ENCODE peak calls at places on chromosome 4, in ten cellular contexts. Q is NCI-H1105; F is breast epithelium; C is NCI-H2029 treated with DMSO at 0.1 percent for 48 hours; H is central memory CD4-positive, alpha-beta T cell; Y is AG10803; S is EL; X is progenitor cell of endocrine pancreas; N is activated gamma-delta T cell treated with anti-CD3 and anti-CD28 coated beads, Interleukin-2, amount 50 U/mL, for 16 hours; J is GM13977. M is an unnamed sample.
A peak's percentile ranks its signal among the peaks of the same experiment; 100 is the strongest.

GRCh38 chr4:67134616-67135015 is 410.7 kb downstream of the CENPC start:
- DNase-seq in H (no peak), Y (no peak), N (no peak), J (no peak), X (no peak), S (no peak), C (no peak), Q (no peak), F (no peak), M (no peak)

GRCh38 chr4:177339794-177340374 is 30.2 kb downstream of the NEIL3 start:
- DNase-seq in Q (peak; percentile 1), Y (peak; percentile 58), C (no peak), N (no peak), H (peak; percentile 33), J (peak; percentile 39), F (no peak), S (peak; percentile 45), X (no peak), M (no peak)

GRCh38 chr4:115548123-115548522 is 434.7 kb upstream of the NDST4 start:
- DNase-seq in S (no peak), X (no peak), J (no peak), H (no peak), N (no peak), F (no peak), Y (no peak), C (no peak), Q (no peak), M (no peak)

GRCh38 chr4:97786306-97786920 is 356.9 kb downstream of the STPG2 start:
- DNase-seq in H (no peak), S (no peak), N (no peak), F (no peak), J (no peak), Q (no peak), X (no peak), C (no peak), Y (no peak), M (no peak)

GRCh38 chr4:103934178-103934789 is 214.5 kb upstream of the TACR3 start:
- DNase-seq in Y (peak; percentile 43), F (no peak), Q (peak; percentile 19), S (peak; percentile 26), J (peak; percentile 47), H (peak; percentile 5), N (no peak), X (no peak), C (peak; percentile 27), M (no peak)

GRCh38 chr4:150136036-150136435 is 57.8 kb downstream of the DCLK2 start:
- DNase-seq in H (no peak), S (peak; percentile 84), F (no peak), X (no peak), Y (peak; percentile 68), Q (no peak), J (no peak), C (no peak), N (no peak), M (no peak)

GRCh38 chr4:13919021-13919441 is 291.5 kb upstream of the BOD1L1 start:
- DNase-seq in N (no peak), Y (peak; percentile 99), Q (no peak), F (no peak), C (no peak), H (no peak), J (no peak), S (peak; percentile 82), X (no peak), M (no peak)

GRCh38 chr4:86977621-86978184 is 42.9 kb downstream of the AFF1 start:
- DNase-seq in Q (no peak), J (peak; percentile 49), F (no peak), C (peak; percentile 55), S (peak; percentile 74), H (no peak), X (no peak), Y (peak; percentile 19), N (no peak), M (no peak)

GRCh38 chr4:150231108-150231770 is 153.0 kb downstream of the DCLK2 start:
- DNase-seq in C (no peak), S (no peak), Q (no peak), F (no peak), J (no peak), N (no peak), H (no peak), Y (no peak), X (no peak), M (no peak)

M was measured in activated CD4-positive, alpha-beta T cell treated with anti-CD3 and anti-CD28 coated beads, Interleukin-2, amount 50 U/mL, for 48 hours.